ENCODE peak calls at places on chromosomes 2 and 18, in six cellular contexts. E is GM23248, Y is sigmoid colon, M is neuronal stem cell, B is neural progenitor cell, D is SJSA1. U is an unnamed sample. For H3K4me1, the result is how much of the 10 kb centered on the place peaks cover.

GRCh38 chr18:68781224-68781623 is 16.7 kb upstream of the CCDC102B start:
- DNase-seq in E (no peak), Y (no peak), D (no peak), M (no peak), B (no peak), U (peak)

GRCh38 chr2:191636235-191636543 is 41.7 kb upstream of the NABP1 start:
- DNase-seq in E (peak), M (no peak), D (peak), B (no peak), Y (no peak), U (no peak)

GRCh38 chr18:47284691-47285370 is 33.4 kb upstream of the SKOR2 start:
- DNase-seq in B (no peak), D (no peak), Y (no peak), E (no peak), M (no peak), U (no peak)

GRCh38 chr18:63320690-63321265 is 1.2 kb upstream of the BCL2 start:
- DNase-seq in M (no peak), D (no peak), B (peak), Y (peak), E (no peak), U (peak)

GRCh38 chr2:176779917-176780316 is 432.7 kb upstream of the HNRNPA3 start:
- DNase-seq in D (no peak), Y (no peak), M (no peak), B (no peak), E (no peak), U (no peak)

GRCh38 chr2:163730556-163730955 is 5.3 kb downstream of the FIGN start:
- DNase-seq in B (no peak), D (no peak), Y (no peak), M (no peak), E (no peak), U (no peak)

GRCh38 chr2:8438476-8438875 is 243.4 kb upstream of the ID2 start:
- DNase-seq in E (no peak), Y (peak), M (no peak), B (no peak), D (no peak), U (no peak)

GRCh38 chr2:209441541-209441940 is 17.7 kb downstream of the MAP2 start:
- DNase-seq in M (no peak), Y (no peak), B (peak), D (no peak), E (no peak), U (no peak)

GRCh38 chr18:24878289-24878688 is 417.9 kb downstream of the HRH4 start:
- DNase-seq in B (peak), Y (no peak), M (no peak), E (peak), D (peak), U (no peak)

GRCh38 chr2:236642584-236643291 is 73.1 kb downstream of the ACKR3 start:
- DNase-seq in E (peak), Y (peak), D (peak), B (no peak), M (no peak), U (peak)

GRCh38 chr2:74001121-74001520 is 16.4 kb downstream of the TET3 start:
- DNase-seq in B (no peak), D (no peak), M (no peak), Y (no peak), E (peak), U (no peak)

GRCh38 chr18:48541026-48541746 is 2.4 kb downstream of the CTIF start:
- DNase-seq in E (peak), Y (peak), B (peak), D (peak), M (peak), U (peak)

GRCh38 chr18:64073956-64074355 is 74.9 kb downstream of the LINC00305 start:
- DNase-seq in B (no peak), D (no peak), E (no peak), M (no peak), Y (no peak), U (no peak)

GRCh38 chr2:234257859-234258561 is 207.5 kb downstream of the SPP2 start:
- DNase-seq in M (peak), Y (no peak), E (peak), B (peak), D (peak), U (peak)

GRCh38 chr2:128498086-128498485 is 179.4 kb upstream of the HS6ST1 start:
- DNase-seq in M (no peak), E (no peak), Y (no peak), B (no peak), D (no peak), U (no peak)

GRCh38 chr2:148926291-148926961 is 51.4 kb downstream of the KIF5C start:
- DNase-seq in D (peak), E (peak), Y (no peak), B (peak), M (no peak), U (peak)

GRCh38 chr2:134143568-134143967 is 110.3 kb upstream of the MGAT5 start:
- DNase-seq in Y (no peak), E (no peak), M (no peak), B (no peak), D (no peak), U (no peak)
- H3K4me1 ChIP-seq in Y (under half), E (under half), M (under half), B (under half), D (under half), U (under half)

GRCh38 chr18:35171315-35171987 is 69.4 kb upstream of the ZNF397 start:
- DNase-seq in B (no peak), Y (no peak), D (no peak), M (no peak), E (peak), U (no peak)

GRCh38 chr18:35172009-35172408 is 68.8 kb upstream of the ZNF397 start:
- DNase-seq in M (no peak), B (no peak), D (no peak), E (no peak), Y (no peak), U (no peak)

GRCh38 chr18:35174093-35174731 is 66.6 kb upstream of the ZNF397 start:
- DNase-seq in E (no peak), M (no peak), D (no peak), B (no peak), Y (no peak), U (no peak)

GRCh38 chr18:35176925-35177324 is 63.9 kb upstream of the ZNF397 start:
- DNase-seq in Y (no peak), M (no peak), B (no peak), E (no peak), D (no peak), U (no peak)

DNA sequence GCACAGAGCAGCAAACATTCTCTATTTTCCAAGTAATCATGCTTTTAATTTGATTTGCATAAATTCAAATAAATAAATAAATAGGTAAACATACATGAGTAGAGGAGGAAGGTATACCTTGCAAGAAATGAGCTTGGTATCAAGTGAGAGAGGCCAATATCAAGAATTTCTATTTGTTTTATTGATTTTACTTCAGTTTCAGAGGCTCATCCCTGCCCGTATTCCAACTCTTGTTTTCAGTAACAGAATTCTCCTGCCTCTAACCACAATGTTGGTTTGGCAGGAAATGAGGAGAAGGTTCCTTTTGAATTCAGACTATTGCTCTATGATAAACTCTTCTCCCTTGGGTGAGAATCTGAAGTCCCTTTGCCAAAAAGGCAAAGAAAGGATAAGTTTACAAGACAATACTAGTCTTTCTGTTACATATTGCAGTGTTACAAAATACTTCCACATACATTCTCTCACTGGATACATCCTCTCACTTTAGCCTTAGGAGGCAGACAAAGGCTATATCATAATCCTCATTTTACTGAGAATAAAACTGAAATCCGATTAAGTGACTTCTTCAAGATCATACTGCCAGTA is 68.3 kb upstream of the ZNF397 start:
- DNase-seq in M (no peak), E (no peak), B (no peak), D (no peak), Y (no peak), U (no peak)
- H3K27ac ChIP-seq in M (no peak), E (no peak), B (no peak), D (no peak), Y (no peak), U (no peak)

GRCh38 chr2:54671010-54671409 is 52.5 kb upstream of the EML6 start:
- DNase-seq in D (no peak), M (no peak), B (no peak), Y (no peak), E (no peak), U (no peak)

GRCh38 chr2:54672587-54673456 is 50.6 kb upstream of the EML6 start:
- DNase-seq in Y (no peak), E (peak), D (no peak), M (no peak), B (no peak), U (no peak)

GRCh38 chr2:54673501-54673998 is 49.9 kb upstream of the EML6 start:
- DNase-seq in B (no peak), Y (peak), D (peak), E (peak), M (no peak), U (peak)

GRCh38 chr2:54670485-54671009 is 52.9 kb upstream of the EML6 start:
- DNase-seq in M (no peak), Y (no peak), E (no peak), D (no peak), B (no peak), U (no peak)

DNA sequence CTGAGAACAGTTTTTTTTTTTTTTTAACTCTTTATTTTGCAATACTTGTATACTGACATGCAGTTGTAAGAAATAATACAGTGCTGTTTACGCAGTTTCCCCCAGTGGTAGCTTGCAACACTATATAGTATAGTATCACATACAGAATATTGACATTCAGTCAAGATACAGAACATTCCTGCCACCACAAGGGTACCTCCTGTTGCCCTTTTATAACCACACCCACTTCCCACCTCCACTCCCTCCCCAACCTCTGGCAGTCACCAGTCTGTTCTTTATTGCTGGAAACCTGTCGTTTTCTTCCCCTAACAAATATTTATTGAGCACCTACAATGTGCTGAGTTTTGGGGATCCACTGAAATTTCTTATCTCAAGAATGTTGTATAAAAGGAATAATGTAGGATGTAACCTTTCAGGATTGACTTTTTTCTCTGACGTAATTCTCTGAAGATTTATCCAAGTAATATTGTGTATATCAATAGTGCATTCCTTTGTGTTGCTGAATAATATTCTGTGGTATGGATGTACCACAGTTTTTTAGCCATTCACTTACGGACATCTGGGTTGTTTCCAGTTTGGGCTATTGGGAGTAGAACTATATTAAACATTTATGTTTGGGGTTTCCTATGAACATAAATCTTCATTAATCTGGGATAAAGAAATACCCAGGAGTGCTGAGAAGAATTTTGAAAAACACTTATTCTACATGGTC is 51.4 kb upstream of the EML6 start:
- DNase-seq in D (no peak), Y (no peak), E (peak), B (no peak), M (no peak), U (no peak)
- H3K4me1 ChIP-seq in D (under half), Y (half or more), E (half or more), B (under half), M (under half), U (under half)

GRCh38 chr2:219543596-219544358 is at the start of the genes CHPF and TMEM198:
- DNase-seq in D (peak), Y (peak), E (peak), M (peak), B (peak), U (peak)
- H3K27ac ChIP-seq in D (no peak), Y (peak), E (peak), M (no peak), B (no peak), U (peak)

GRCh38 chr2:693606-694005 is 16.4 kb upstream of the TMEM18 start:
- DNase-seq in M (no peak), E (no peak), Y (no peak), B (no peak), D (no peak), U (no peak)

GRCh38 chr2:692349-692748 is 15.1 kb upstream of the TMEM18 start:
- DNase-seq in M (no peak), B (no peak), Y (no peak), D (no peak), E (no peak), U (no peak)

GRCh38 chr2:692767-693166 is 15.6 kb upstream of the TMEM18 start:
- DNase-seq in Y (no peak), D (no peak), M (no peak), E (no peak), B (no peak), U (no peak)

GRCh38 chr2:690799-691198 is 13.6 kb upstream of the TMEM18 start:
- DNase-seq in E (no peak), D (no peak), Y (no peak), M (no peak), B (no peak), U (no peak)

GRCh38 chr2:691825-692224 is 14.6 kb upstream of the TMEM18 start:
- DNase-seq in D (no peak), Y (no peak), E (no peak), B (no peak), M (no peak), U (no peak)
- H3K4me1 ChIP-seq in D (under half), Y (under half), E (under half), B (under half), M (under half), U (under half)

DNA sequence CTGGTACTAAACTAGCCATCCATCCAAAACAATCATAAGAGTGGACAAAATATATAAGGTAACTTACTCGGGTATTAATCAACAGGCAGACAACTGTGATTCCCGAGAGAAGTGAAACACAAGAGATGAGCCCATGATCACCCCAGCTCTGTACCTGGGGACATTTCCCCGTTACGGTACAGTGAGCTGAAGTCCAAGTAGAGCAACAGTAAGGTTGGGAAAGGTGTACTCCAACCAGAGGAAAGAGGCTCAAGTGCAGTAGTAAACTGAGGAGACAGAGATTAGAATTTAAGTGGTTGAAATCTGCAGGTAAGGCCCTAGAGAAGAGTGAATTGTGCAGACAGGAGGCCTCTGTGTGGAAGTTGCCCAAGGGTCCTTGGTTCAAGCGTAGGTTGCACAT is 30.5 kb upstream of the CHAC2 start:
- DNase-seq in E (no peak), Y (no peak), D (no peak), M (no peak), B (no peak), U (no peak)
- H3K27ac ChIP-seq in E (no peak), Y (no peak), D (no peak), M (no peak), B (no peak), U (no peak)

DNA sequence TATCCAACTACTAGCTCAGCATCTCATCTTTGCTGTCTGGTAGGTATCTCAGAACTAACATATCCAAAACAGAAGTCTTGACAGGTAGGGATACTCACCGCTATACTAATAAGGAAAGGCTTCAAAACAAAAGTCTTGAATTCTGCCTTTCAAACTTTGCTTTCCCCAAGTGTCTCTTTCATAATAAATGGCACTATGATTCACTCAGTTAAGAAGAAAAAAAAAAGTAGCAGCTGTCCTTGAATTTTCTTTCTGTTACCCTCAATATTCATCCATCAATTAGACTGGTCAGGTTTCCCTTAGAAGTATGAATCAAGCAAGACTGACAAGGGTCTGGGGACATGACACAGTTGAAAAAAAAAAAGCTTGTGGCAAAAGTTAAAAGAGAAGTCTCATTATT is 175.1 kb downstream of the GULP1 start:
- DNase-seq in M (no peak), B (no peak), E (no peak), D (no peak), Y (no peak), U (no peak)
- H3K4me1 ChIP-seq in M (under half), B (under half), E (under half), D (under half), Y (under half), U (under half)

DNA sequence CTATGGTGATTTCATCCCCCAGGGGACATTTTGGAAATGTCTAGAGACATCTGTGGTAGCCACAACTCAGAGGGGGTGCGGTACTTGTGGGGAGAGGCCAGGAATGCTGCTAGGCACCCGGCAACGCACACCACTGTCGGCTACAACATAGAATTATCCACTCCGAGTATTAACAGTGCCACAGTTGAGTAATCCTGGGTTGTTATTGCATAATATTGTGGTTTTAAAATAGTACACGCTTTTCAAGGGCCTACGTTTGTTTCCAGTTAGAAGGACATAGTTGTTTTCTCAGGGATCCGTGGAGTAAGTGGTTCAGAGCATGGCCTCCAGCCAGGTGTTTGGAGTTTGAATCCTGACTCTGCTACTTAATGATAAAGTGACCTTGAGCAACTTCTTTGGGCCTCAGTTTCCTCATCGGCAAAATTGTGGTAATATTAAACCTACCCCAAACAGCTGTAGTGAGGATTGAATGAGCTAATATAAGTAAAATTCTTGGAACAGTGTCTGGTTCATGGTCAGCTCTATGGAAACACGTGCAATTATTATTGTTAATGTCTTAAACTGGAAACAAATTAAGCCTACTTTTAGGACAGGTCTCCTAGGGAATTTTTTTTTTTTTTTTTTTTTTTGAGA is 24.5 kb downstream of the CYP27A1 start:
- DNase-seq in E (peak), B (no peak), M (no peak), D (peak), Y (peak), U (peak)
- H3K27ac ChIP-seq in E (peak), B (no peak), M (no peak), D (no peak), Y (peak), U (peak)

DNA sequence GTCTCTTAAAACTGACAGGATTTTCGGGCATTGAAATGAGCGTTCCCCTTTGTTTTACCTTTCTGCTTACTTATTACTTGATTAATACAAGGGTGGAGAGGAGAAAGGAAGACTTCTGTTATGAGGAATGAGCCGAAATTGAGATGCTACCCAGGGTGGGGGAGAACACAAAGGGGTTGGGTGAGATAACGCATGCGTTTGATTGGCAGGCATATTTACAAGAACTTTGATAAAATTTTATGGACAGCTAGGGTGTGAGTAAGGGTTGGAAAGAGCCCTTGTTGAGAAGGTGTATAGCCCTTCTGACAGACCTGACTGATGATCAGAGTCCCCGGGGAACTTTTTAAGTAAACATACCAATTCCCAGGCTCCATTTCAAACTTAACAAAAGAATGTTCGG is 1.8 kb downstream of the RNF138 start:
- DNase-seq in E (no peak), B (no peak), D (no peak), M (no peak), Y (no peak), U (no peak)
- H3K4me1 ChIP-seq in E (under half), B (under half), D (under half), M (under half), Y (under half), U (under half)